ENCODE peak calls at places on chromosome 16, in ten cellular contexts. K, P, Q, V, T, U, L, J, O and H are unnamed samples.

GRCh38 chr16:66935319-66936011 is at the start of gene CES2:
- DNase-seq in P (no peak), U (peak; percentile 85), V (no peak), Q (no peak), K (peak; percentile 95), L (peak; percentile 35), J (peak; percentile 86), T (peak; percentile 79), O (no peak), H (peak; percentile 58)

GRCh38 chr16:88650749-88651275 is at the start of gene CYBA:
- DNase-seq in V (no peak), T (peak; percentile 85), U (no peak), J (peak; percentile 83), L (peak; percentile 20), P (peak; percentile 93), Q (peak; percentile 31), O (no peak), K (peak; percentile 89), H (peak; percentile 81)

GRCh38 chr16:47037746-47038458 is 64.4 kb upstream of the DNAJA2 start:
- DNase-seq in J (peak; percentile 92), P (peak; percentile 80), Q (peak; percentile 96), V (peak; percentile 93), L (peak; percentile 76), K (peak; percentile 94), O (peak; percentile 10), T (peak; percentile 94), U (peak; percentile 68), H (peak; percentile 89)

GRCh38 chr16:84851192-84852127 is 31.7 kb downstream of the CRISPLD2 start:
- DNase-seq in Q (no peak), V (no peak), O (peak; percentile 88), J (peak; percentile 37), K (no peak), L (no peak), P (no peak), U (peak; percentile 93), T (peak; percentile 38), H (no peak)

GRCh38 chr16:56551796-56552738 is 12.8 kb upstream of the MT4 start:
- DNase-seq in P (no peak), L (no peak), J (peak; percentile 59), O (no peak), T (no peak), Q (no peak), K (no peak), U (no peak), V (no peak), H (no peak)

GRCh38 chr16:67186550-67186950 is 2.8 kb upstream of the MATCAP1 start:
- DNase-seq in J (no peak), L (no peak), Q (no peak), V (peak; percentile 34), T (no peak), P (no peak), U (peak; percentile 69), K (no peak), O (no peak), H (no peak)

GRCh38 chr16:5078626-5079025 is 7.0 kb downstream of the ALG1 start:
- DNase-seq in J (no peak), U (no peak), Q (no peak), P (no peak), K (no peak), T (no peak), V (no peak), O (no peak), L (no peak), H (no peak)

GRCh38 chr16:26247063-26247462 is 555.3 kb downstream of the HS3ST4 start:
- DNase-seq in P (no peak), J (no peak), V (no peak), K (no peak), Q (no peak), L (no peak), O (no peak), T (no peak), U (no peak), H (no peak)

GRCh38 chr16:11355862-11356261 is 10.6 kb downstream of the RMI2 start:
- DNase-seq in J (no peak), V (no peak), T (no peak), L (no peak), O (no peak), P (no peak), Q (no peak), K (no peak), U (no peak), H (no peak)

GRCh38 chr16:4425378-4426020 is at the start of gene DNAJA3:
- DNase-seq in T (peak; percentile 96), P (peak; percentile 91), V (peak; percentile 92), J (peak; percentile 94), O (peak; percentile 77), U (peak; percentile 92), Q (peak; percentile 84), K (peak; percentile 92), L (peak; percentile 96), H (peak; percentile 93)

GRCh38 chr16:28910046-28911031 is 14.7 kb downstream of the RABEP2 start:
- DNase-seq in T (peak; percentile 34), P (no peak), Q (no peak), K (peak; percentile 64), O (no peak), L (no peak), U (peak; percentile 43), J (no peak), V (no peak), H (no peak)

GRCh38 chr16:23121024-23121423 is 28.2 kb downstream of the USP31 start:
- DNase-seq in T (no peak), U (peak; percentile 58), O (peak; percentile 17), J (no peak), K (no peak), Q (no peak), V (no peak), P (no peak), L (no peak), H (no peak)

GRCh38 chr16:82340531-82340930 is 170.5 kb upstream of the MPHOSPH6 start:
- DNase-seq in T (no peak), U (no peak), J (no peak), L (no peak), Q (no peak), P (no peak), K (no peak), O (no peak), V (no peak), H (no peak)

GRCh38 chr16:62955033-62955349 is 918.8 kb upstream of the CDH8 start:
- DNase-seq in O (no peak), V (no peak), L (no peak), Q (no peak), J (no peak), T (no peak), U (no peak), P (no peak), K (no peak), H (no peak)

GRCh38 chr16:69741519-69741918 is 13.2 kb downstream of the NOB1 start:
- DNase-seq in L (no peak), V (no peak), O (no peak), P (no peak), K (no peak), Q (no peak), J (no peak), T (no peak), U (peak; percentile 16), H (no peak)

GRCh38 chr16:66366433-66367299 is at the start of gene CDH5:
- DNase-seq in U (no peak), O (no peak), L (peak; percentile 90), P (no peak), V (peak; percentile 82), Q (peak; percentile 65), T (peak; percentile 89), J (no peak), K (no peak), H (peak; percentile 87)

GRCh38 chr16:12166271-12166670 is 189.7 kb downstream of the SNX29 start:
- DNase-seq in U (no peak), K (no peak), Q (no peak), V (no peak), L (no peak), O (no peak), J (no peak), P (no peak), T (no peak), H (no peak)

GRCh38 chr16:56773531-56773930 is 43.6 kb downstream of the NUP93 start:
- DNase-seq in Q (no peak), T (no peak), U (no peak), P (no peak), K (no peak), O (no peak), L (no peak), J (no peak), V (no peak), H (no peak)

GRCh38 chr16:64008131-64008530 is 1113.7 kb downstream of the CDH11 start:
- DNase-seq in K (no peak), Q (no peak), P (no peak), J (no peak), O (no peak), L (no peak), V (no peak), T (no peak), U (no peak), H (no peak)
- H3K27me3 ChIP-seq in K (no peaks in the 10 kb centered on the region), Q (no peaks in the 10 kb centered on the region), P (no peaks in the 10 kb centered on the region), J (no peaks in the 10 kb centered on the region), O (no peaks in the 10 kb centered on the region), L (no peaks in the 10 kb centered on the region), V (no peaks in the 10 kb centered on the region), T (no peaks in the 10 kb centered on the region), U (no peaks in the 10 kb centered on the region), H (no peaks in the 10 kb centered on the region)

GRCh38 chr16:85980686-85981085 is 81.7 kb downstream of the IRF8 start:
- DNase-seq in L (no peak), K (no peak), Q (no peak), U (no peak), P (no peak), T (no peak), V (no peak), J (no peak), O (no peak), H (no peak)
- H3K27me3 ChIP-seq in L (peaks cover 2% of the 10 kb centered on the region), K (no peaks in the 10 kb centered on the region), Q (no peaks in the 10 kb centered on the region), U (no peaks in the 10 kb centered on the region), P (no peaks in the 10 kb centered on the region), T (no peaks in the 10 kb centered on the region), V (no peaks in the 10 kb centered on the region), J (no peaks in the 10 kb centered on the region), O (peaks cover 22% of the 10 kb centered on the region), H (peaks cover 31% of the 10 kb centered on the region)

DNA sequence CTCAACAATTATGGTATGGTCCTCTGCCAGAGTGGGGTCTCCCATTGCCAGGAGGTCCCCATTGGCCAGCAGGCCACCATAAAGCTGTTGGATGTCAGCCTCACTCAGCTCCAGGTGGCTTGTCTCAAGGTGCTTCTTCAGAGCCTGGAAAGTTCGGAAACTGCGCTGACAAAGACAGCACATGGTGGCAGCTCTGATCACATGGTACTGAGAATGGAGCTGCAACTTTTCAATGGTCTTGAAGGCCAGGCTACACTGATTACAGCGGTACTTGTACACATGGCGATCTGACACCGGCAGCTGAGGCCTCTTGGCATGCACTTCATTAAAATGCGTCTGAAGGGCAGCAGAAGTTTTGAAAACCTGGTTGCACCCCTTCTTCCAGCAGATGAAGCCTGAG is 249.7 kb downstream of the ZFHX3 start:
- DNase-seq in V (no peak), T (no peak), L (no peak), O (no peak), J (no peak), K (no peak), Q (no peak), P (no peak), U (no peak), H (no peak)
- H3K27me3 ChIP-seq in V (no peaks in the 10 kb centered on the region), T (no peaks in the 10 kb centered on the region), L (no peaks in the 10 kb centered on the region), O (no peaks in the 10 kb centered on the region), J (no peaks in the 10 kb centered on the region), K (no peaks in the 10 kb centered on the region), Q (no peaks in the 10 kb centered on the region), P (no peaks in the 10 kb centered on the region), U (no peaks in the 10 kb centered on the region), H (no peaks in the 10 kb centered on the region)

DNA sequence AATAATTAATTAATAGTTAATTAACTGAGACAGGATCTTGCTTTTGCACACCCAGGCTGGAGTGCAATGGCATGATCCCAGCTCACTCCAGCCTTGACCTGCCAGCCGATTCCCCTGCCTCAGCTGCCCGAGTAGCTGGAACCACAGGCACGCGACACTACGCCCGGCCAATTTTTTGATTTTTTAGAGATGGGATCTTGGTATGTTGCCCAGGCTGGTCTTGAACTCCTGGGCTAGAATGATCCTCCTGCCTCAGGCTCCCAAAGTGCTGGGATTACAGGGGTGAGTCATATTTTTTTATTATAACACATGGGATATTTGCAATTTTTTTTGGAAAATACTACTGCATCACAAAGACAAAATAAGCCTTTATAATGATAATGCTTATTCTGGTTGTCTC is 30.4 kb upstream of the BCAR1 start:
- DNase-seq in J (no peak), V (no peak), P (no peak), U (no peak), T (no peak), K (no peak), O (no peak), L (no peak), Q (no peak), H (no peak)
- H3K27me3 ChIP-seq in J (no peaks in the 10 kb centered on the region), V (no peaks in the 10 kb centered on the region), P (no peaks in the 10 kb centered on the region), U (no peaks in the 10 kb centered on the region), T (no peaks in the 10 kb centered on the region), K (no peaks in the 10 kb centered on the region), O (no peaks in the 10 kb centered on the region), L (no peaks in the 10 kb centered on the region), Q (no peaks in the 10 kb centered on the region), H (no peaks in the 10 kb centered on the region)